ENCODE peak calls at places on chromosomes 16 and 17, in eight cellular contexts. One of them, this sample, is unnamed.

GRCh38 chr17:73553311-73553710 is 90.9 kb downstream of the SDK2 start:
- DNase-seq in SK-N-SH: no peak
- DNase-seq in prostate gland: no peak
- DNase-seq in body of pancreas: no peak
- DNase-seq in psoas muscle: no peak
- DNase-seq in breast epithelium: no peak
- DNase-seq in OCI-LY7: no peak
- DNase-seq in stomach: no peak
- DNase-seq in this sample: no peak

GRCh38 chr16:80981103-80981502 is 25.6 kb downstream of the CMC2 start:
- DNase-seq in breast epithelium: no peak
- DNase-seq in psoas muscle: no peak
- DNase-seq in prostate gland: peak; percentile 52
- DNase-seq in stomach: no peak
- DNase-seq in SK-N-SH: no peak
- DNase-seq in OCI-LY7: no peak
- DNase-seq in body of pancreas: no peak
- DNase-seq in this sample: no peak

GRCh38 chr17:48100591-48101011 is 677 bp downstream of the CBX1 start:
- DNase-seq in OCI-LY7: no peak
- DNase-seq in stomach: peak; percentile 46
- DNase-seq in prostate gland: peak; percentile 57
- DNase-seq in SK-N-SH: peak; percentile 73
- DNase-seq in body of pancreas: peak; percentile 55
- DNase-seq in psoas muscle: no peak
- DNase-seq in breast epithelium: peak; percentile 58
- DNase-seq in this sample: peak; percentile 41

GRCh38 chr17:152860-153420 is 15.6 kb downstream of the SCGB1C2 start:
- DNase-seq in OCI-LY7: no peak
- DNase-seq in stomach: no peak
- DNase-seq in SK-N-SH: no peak
- DNase-seq in psoas muscle: peak; percentile 27
- DNase-seq in breast epithelium: no peak
- DNase-seq in prostate gland: no peak
- DNase-seq in body of pancreas: no peak
- DNase-seq in this sample: peak; percentile 52

GRCh38 chr16:50251375-50252081 is 14.8 kb upstream of the ADCY7 start:
- DNase-seq in SK-N-SH: no peak
- DNase-seq in body of pancreas: no peak
- DNase-seq in breast epithelium: no peak
- DNase-seq in prostate gland: no peak
- DNase-seq in OCI-LY7: no peak
- DNase-seq in psoas muscle: no peak
- DNase-seq in stomach: no peak
- DNase-seq in this sample: no peak

GRCh38 chr17:69485901-69486643 is 71.6 kb downstream of the MAP2K6 start:
- DNase-seq in stomach: no peak
- DNase-seq in prostate gland: no peak
- DNase-seq in SK-N-SH: no peak
- DNase-seq in psoas muscle: no peak
- DNase-seq in body of pancreas: no peak
- DNase-seq in OCI-LY7: no peak
- DNase-seq in breast epithelium: no peak
- DNase-seq in this sample: no peak

GRCh38 chr16:81997738-81998137 is 13.5 kb downstream of the SDR42E1 start:
- DNase-seq in stomach: no peak
- DNase-seq in breast epithelium: no peak
- DNase-seq in OCI-LY7: no peak
- DNase-seq in body of pancreas: no peak
- DNase-seq in SK-N-SH: no peak
- DNase-seq in prostate gland: no peak
- DNase-seq in psoas muscle: no peak
- DNase-seq in this sample: no peak

GRCh38 chr16:74107795-74108610 is 188.6 kb upstream of the PSMD7 start:
- DNase-seq in SK-N-SH: no peak
- DNase-seq in stomach: peak; percentile 69
- DNase-seq in prostate gland: peak; percentile 16
- DNase-seq in OCI-LY7: peak; percentile 53
- DNase-seq in breast epithelium: no peak
- DNase-seq in psoas muscle: no peak
- DNase-seq in body of pancreas: peak; percentile 77
- DNase-seq in this sample: no peak

GRCh38 chr16:84819644-84820304 is at the start of gene CRISPLD2:
- DNase-seq in SK-N-SH: peak; percentile 99
- DNase-seq in body of pancreas: peak; percentile 84
- DNase-seq in psoas muscle: peak; percentile 97
- DNase-seq in stomach: peak; percentile 94
- DNase-seq in breast epithelium: peak; percentile 88
- DNase-seq in prostate gland: peak; percentile 93
- DNase-seq in OCI-LY7: peak; percentile 73
- DNase-seq in this sample: peak; percentile 92

GRCh38 chr17:1782171-1782567 is 20.3 kb downstream of the SERPINF1 start:
- DNase-seq in psoas muscle: peak; percentile 45
- DNase-seq in body of pancreas: no peak
- DNase-seq in OCI-LY7: no peak
- DNase-seq in SK-N-SH: no peak
- DNase-seq in stomach: no peak
- DNase-seq in breast epithelium: no peak
- DNase-seq in prostate gland: no peak
- DNase-seq in this sample: no peak

GRCh38 chr16:48366165-48367093 is 18.8 kb downstream of the SIAH1 start:
- DNase-seq in prostate gland: peak; percentile 51
- DNase-seq in SK-N-SH: peak; percentile 46
- DNase-seq in breast epithelium: peak; percentile 48
- DNase-seq in stomach: peak; percentile 53
- DNase-seq in psoas muscle: no peak
- DNase-seq in OCI-LY7: peak; percentile 47
- DNase-seq in body of pancreas: peak; percentile 45
- DNase-seq in this sample: peak; percentile 41

GRCh38 chr16:89553733-89554132 is 6.7 kb upstream of the RPL13 start:
- DNase-seq in breast epithelium: no peak
- DNase-seq in body of pancreas: no peak
- DNase-seq in psoas muscle: no peak
- DNase-seq in prostate gland: no peak
- DNase-seq in SK-N-SH: no peak
- DNase-seq in stomach: no peak
- DNase-seq in OCI-LY7: no peak
- DNase-seq in this sample: no peak
- H3K36me3 ChIP-seq in breast epithelium: peaks cover 9% of the 10 kb centered on the region
- H3K36me3 ChIP-seq in body of pancreas: no peaks in the 10 kb centered on the region
- H3K36me3 ChIP-seq in psoas muscle: peaks cover 90% of the 10 kb centered on the region
- H3K36me3 ChIP-seq in prostate gland: no peaks in the 10 kb centered on the region
- H3K36me3 ChIP-seq in SK-N-SH: peaks cover 49% of the 10 kb centered on the region
- H3K36me3 ChIP-seq in stomach: peaks cover 88% of the 10 kb centered on the region
- H3K36me3 ChIP-seq in OCI-LY7: peaks cover 59% of the 10 kb centered on the region
- H3K36me3 ChIP-seq in this sample: peaks cover 70% of the 10 kb centered on the region

DNA sequence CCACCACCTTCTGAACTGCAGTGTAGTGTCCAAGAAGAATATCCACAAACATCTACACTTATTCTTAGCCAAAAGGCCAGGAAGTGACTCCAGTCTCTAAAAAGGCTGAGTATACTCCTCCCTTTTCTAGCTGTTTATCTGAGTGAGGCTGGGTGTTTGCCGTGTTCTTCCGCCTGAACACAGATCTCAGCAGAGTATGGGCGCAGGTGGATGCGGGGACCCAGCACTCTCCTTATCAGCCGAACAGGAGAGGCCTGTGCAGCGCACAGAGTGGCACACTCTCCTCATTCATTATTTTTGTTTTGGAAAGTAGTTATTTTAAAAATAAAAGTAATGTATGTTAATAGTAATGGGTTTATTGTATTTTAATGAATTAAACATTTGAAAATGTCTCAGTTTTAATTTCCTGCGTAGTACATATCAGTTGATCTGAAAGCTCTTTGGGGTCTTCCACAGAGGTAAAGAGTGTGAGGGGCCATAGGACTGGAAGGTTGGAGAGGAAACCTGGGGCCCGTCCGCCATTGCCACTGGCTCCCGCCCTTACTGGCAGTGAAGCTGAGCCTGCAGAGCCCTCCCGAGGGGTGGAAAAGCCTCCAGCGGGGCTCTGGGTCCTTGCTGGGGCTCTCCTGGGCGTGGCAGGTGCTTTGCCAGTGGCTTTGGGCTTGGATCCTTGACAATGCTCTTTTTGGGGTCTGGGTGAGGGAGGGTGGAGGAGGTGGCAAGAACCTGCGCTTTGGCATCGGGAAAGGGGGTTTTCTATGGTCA is 53.8 kb downstream of the PDPK1 start:
- DNase-seq in breast epithelium: no peak
- DNase-seq in psoas muscle: peak; percentile 36
- DNase-seq in body of pancreas: no peak
- DNase-seq in prostate gland: no peak
- DNase-seq in stomach: no peak
- DNase-seq in OCI-LY7: no peak
- DNase-seq in SK-N-SH: no peak
- DNase-seq in this sample: no peak
- H3K27ac ChIP-seq in breast epithelium: no peak overlapping the region
- H3K27ac ChIP-seq in psoas muscle: no peak overlapping the region
- H3K27ac ChIP-seq in body of pancreas: no peak overlapping the region
- H3K27ac ChIP-seq in prostate gland: no peak overlapping the region
- H3K27ac ChIP-seq in stomach: no peak overlapping the region
- H3K27ac ChIP-seq in OCI-LY7: no peak overlapping the region
- H3K27ac ChIP-seq in SK-N-SH: no peak overlapping the region
- H3K27ac ChIP-seq in this sample: no peak overlapping the region

DNA sequence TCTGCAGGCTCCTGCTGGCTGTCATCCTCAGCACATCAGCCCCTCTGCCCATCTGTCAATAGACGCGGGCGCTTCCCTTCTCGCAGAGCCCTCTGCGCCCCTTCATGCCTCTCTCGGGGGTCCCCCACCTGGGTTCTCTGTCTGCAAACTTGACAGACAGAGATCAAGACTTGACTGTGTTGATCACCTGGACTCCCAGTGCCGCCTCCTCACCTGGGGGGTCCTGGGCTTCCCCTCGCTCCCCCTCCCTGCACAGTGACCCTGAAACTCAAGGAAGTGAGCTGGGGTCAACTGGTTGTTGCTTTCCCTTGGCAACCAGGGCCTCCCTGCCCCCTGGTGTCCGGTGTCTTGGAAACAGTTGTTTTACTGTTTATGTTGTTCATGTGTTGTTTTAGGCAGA is 31.9 kb downstream of the RNF213 start:
- DNase-seq in stomach: no peak
- DNase-seq in breast epithelium: no peak
- DNase-seq in prostate gland: no peak
- DNase-seq in body of pancreas: no peak
- DNase-seq in SK-N-SH: no peak
- DNase-seq in OCI-LY7: no peak
- DNase-seq in psoas muscle: peak; percentile 16
- DNase-seq in this sample: no peak
- TF ChIP-seq CTCF in stomach: no peak
- TF ChIP-seq CTCF in breast epithelium: no peak
- TF ChIP-seq CTCF in prostate gland: no peak
- TF ChIP-seq CTCF in body of pancreas: no peak
- TF ChIP-seq CTCF in SK-N-SH: no peak
- TF ChIP-seq CTCF in OCI-LY7: no peak
- TF ChIP-seq CTCF in psoas muscle: no peak
- TF ChIP-seq CTCF in this sample: no peak

DNA sequence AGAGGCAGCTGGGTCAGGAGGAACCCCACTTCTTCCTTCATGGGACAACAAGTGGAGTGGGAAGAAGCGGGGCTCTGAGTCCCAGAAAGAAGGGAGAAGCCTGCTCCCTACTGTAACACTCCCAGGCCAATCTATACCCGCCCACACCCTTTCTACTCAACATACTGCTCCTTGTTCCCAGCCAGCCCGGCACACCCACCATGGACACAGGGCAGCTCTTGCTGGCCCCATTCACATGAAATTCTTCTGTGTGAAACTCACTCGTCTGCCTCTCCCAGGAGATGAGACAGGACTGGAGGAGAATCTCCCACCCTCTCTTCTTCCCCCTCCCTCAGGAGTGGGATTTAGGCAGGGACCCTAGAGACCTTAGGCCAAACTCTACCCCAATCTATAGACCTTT is 18.6 kb downstream of the CNTNAP1 start:
- DNase-seq in SK-N-SH: peak; percentile 5
- DNase-seq in stomach: no peak
- DNase-seq in prostate gland: no peak
- DNase-seq in body of pancreas: no peak
- DNase-seq in psoas muscle: no peak
- DNase-seq in OCI-LY7: no peak
- DNase-seq in breast epithelium: no peak
- DNase-seq in this sample: no peak
- H3K36me3 ChIP-seq in SK-N-SH: peaks cover 52% of the 10 kb centered on the region
- H3K36me3 ChIP-seq in stomach: peaks cover 98% of the 10 kb centered on the region
- H3K36me3 ChIP-seq in prostate gland: peaks cover 18% of the 10 kb centered on the region
- H3K36me3 ChIP-seq in body of pancreas: peaks cover 18% of the 10 kb centered on the region
- H3K36me3 ChIP-seq in psoas muscle: peaks cover 85% of the 10 kb centered on the region
- H3K36me3 ChIP-seq in OCI-LY7: peaks cover 37% of the 10 kb centered on the region
- H3K36me3 ChIP-seq in breast epithelium: peaks cover 9% of the 10 kb centered on the region
- H3K36me3 ChIP-seq in this sample: peaks cover 78% of the 10 kb centered on the region

DNA sequence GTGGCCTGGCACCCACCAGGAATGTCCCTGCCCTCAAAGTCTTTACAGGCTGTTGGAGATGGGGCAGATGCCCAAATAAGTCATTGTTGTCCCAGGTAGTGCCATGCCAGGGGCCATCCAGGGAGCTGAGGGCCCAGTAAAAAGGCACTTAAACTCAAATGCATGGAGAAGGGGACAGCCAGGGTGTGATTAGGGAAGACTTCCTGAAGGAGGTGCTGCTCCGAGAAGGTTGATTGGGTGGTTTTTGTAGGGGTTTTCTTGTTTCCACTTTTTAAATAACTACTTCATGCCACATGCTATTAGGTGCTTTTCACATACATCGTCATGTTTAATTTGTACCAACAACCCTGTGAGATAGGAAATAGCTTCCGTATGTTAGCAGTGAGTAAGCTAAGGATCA is 66.9 kb downstream of the RAI1 start:
- DNase-seq in body of pancreas: no peak
- DNase-seq in SK-N-SH: no peak
- DNase-seq in prostate gland: no peak
- DNase-seq in stomach: no peak
- DNase-seq in OCI-LY7: no peak
- DNase-seq in psoas muscle: no peak
- DNase-seq in breast epithelium: no peak
- DNase-seq in this sample: no peak
- H3K27ac ChIP-seq in body of pancreas: no peak overlapping the region
- H3K27ac ChIP-seq in SK-N-SH: no peak overlapping the region
- H3K27ac ChIP-seq in prostate gland: no peak overlapping the region
- H3K27ac ChIP-seq in stomach: no peak overlapping the region
- H3K27ac ChIP-seq in OCI-LY7: no peak overlapping the region
- H3K27ac ChIP-seq in psoas muscle: no peak overlapping the region
- H3K27ac ChIP-seq in breast epithelium: peak overlapping the region; percentile 66
- H3K27ac ChIP-seq in this sample: peak overlapping the region; percentile 71

GRCh38 chr16:5604770-5605169 is 507.2 kb upstream of the EEF2KMT start:
- DNase-seq in psoas muscle: no peak
- DNase-seq in breast epithelium: no peak
- DNase-seq in stomach: no peak
- DNase-seq in OCI-LY7: peak; percentile 8
- DNase-seq in SK-N-SH: peak; percentile 53
- DNase-seq in prostate gland: no peak
- DNase-seq in body of pancreas: no peak
- DNase-seq in this sample: no peak
- TF ChIP-seq CTCF in psoas muscle: no peak
- TF ChIP-seq CTCF in breast epithelium: no peak
- TF ChIP-seq CTCF in stomach: no peak
- TF ChIP-seq CTCF in OCI-LY7: no peak
- TF ChIP-seq CTCF in SK-N-SH: no peak
- TF ChIP-seq CTCF in prostate gland: no peak
- TF ChIP-seq CTCF in body of pancreas: no peak
- TF ChIP-seq CTCF in this sample: no peak

DNA sequence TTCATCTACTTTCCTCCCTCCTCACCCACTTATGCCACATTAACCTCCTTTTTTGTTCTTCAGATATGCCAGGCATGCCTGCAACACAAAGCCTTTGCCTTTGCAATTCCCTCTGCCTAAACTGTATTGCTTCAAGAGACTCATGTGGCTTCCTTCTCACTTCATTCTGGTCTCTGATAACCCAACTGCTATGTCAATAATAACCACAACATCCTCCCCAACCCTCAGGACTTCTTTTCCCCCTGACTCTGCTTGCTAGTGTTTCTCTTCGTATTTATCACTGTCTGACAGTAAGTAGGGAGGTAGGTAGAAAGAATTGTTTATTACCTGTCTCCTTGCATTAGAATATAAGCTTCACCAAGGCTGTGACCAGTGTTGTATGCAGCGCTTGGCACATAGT is 22.4 kb downstream of the RBL2 start:
- DNase-seq in breast epithelium: no peak
- DNase-seq in prostate gland: no peak
- DNase-seq in body of pancreas: no peak
- DNase-seq in psoas muscle: no peak
- DNase-seq in stomach: no peak
- DNase-seq in SK-N-SH: no peak
- DNase-seq in OCI-LY7: peak; percentile 16
- DNase-seq in this sample: no peak
- H3K36me3 ChIP-seq in breast epithelium: peaks cover 10% of the 10 kb centered on the region
- H3K36me3 ChIP-seq in prostate gland: no peaks in the 10 kb centered on the region
- H3K36me3 ChIP-seq in body of pancreas: peaks cover 19% of the 10 kb centered on the region
- H3K36me3 ChIP-seq in psoas muscle: peaks cover 100% of the 10 kb centered on the region
- H3K36me3 ChIP-seq in stomach: peaks cover 100% of the 10 kb centered on the region
- H3K36me3 ChIP-seq in SK-N-SH: peaks cover 61% of the 10 kb centered on the region
- H3K36me3 ChIP-seq in OCI-LY7: peaks cover 82% of the 10 kb centered on the region
- H3K36me3 ChIP-seq in this sample: peaks cover 95% of the 10 kb centered on the region